ENCODE peak calls at places on chromosomes 7 and 10, in ten cellular contexts. One of them, this sample, is unnamed. For H3K9me3, the result is how much of the 10 kb centered on the place peaks cover.

GRCh38 chr7:461453-462172 is 58.0 kb downstream of the PDGFA start:
- DNase-seq in right lobe of liver: peak
- DNase-seq in Peyer's patch: no peak
- DNase-seq in cardiac muscle cell: peak
- DNase-seq in heart left ventricle: no peak
- DNase-seq in esophagus squamous epithelium: no peak
- DNase-seq in neural progenitor cell: no peak
- DNase-seq in AG04450: no peak
- DNase-seq in body of pancreas: no peak
- DNase-seq in upper lobe of left lung: peak
- DNase-seq in this sample: no peak

GRCh38 chr7:96708872-96709271 is 774 bp downstream of the SEM1 start:
- DNase-seq in right lobe of liver: no peak
- DNase-seq in Peyer's patch: no peak
- DNase-seq in cardiac muscle cell: no peak
- DNase-seq in heart left ventricle: no peak
- DNase-seq in esophagus squamous epithelium: no peak
- DNase-seq in neural progenitor cell: no peak
- DNase-seq in AG04450: no peak
- DNase-seq in body of pancreas: no peak
- DNase-seq in upper lobe of left lung: no peak
- DNase-seq in this sample: no peak

GRCh38 chr10:114703377-114704125 is 45.5 kb upstream of the ABLIM1 start:
- DNase-seq in right lobe of liver: no peak
- DNase-seq in Peyer's patch: no peak
- DNase-seq in cardiac muscle cell: peak
- DNase-seq in heart left ventricle: no peak
- DNase-seq in esophagus squamous epithelium: no peak
- DNase-seq in neural progenitor cell: peak
- DNase-seq in AG04450: no peak
- DNase-seq in body of pancreas: no peak
- DNase-seq in upper lobe of left lung: no peak
- DNase-seq in this sample: no peak

GRCh38 chr10:116286801-116287200 is 13.8 kb upstream of the GFRA1 start:
- DNase-seq in right lobe of liver: no peak
- DNase-seq in Peyer's patch: no peak
- DNase-seq in cardiac muscle cell: no peak
- DNase-seq in heart left ventricle: no peak
- DNase-seq in esophagus squamous epithelium: no peak
- DNase-seq in neural progenitor cell: no peak
- DNase-seq in AG04450: no peak
- DNase-seq in body of pancreas: no peak
- DNase-seq in upper lobe of left lung: no peak
- DNase-seq in this sample: no peak

GRCh38 chr10:30058570-30059132 is 735 bp downstream of the JCAD start:
- DNase-seq in right lobe of liver: no peak
- DNase-seq in Peyer's patch: no peak
- DNase-seq in cardiac muscle cell: no peak
- DNase-seq in heart left ventricle: no peak
- DNase-seq in esophagus squamous epithelium: no peak
- DNase-seq in neural progenitor cell: peak
- DNase-seq in AG04450: no peak
- DNase-seq in body of pancreas: peak
- DNase-seq in upper lobe of left lung: peak
- DNase-seq in this sample: peak

GRCh38 chr7:151520419-151521229 is 929 bp upstream of the RHEB start:
- DNase-seq in right lobe of liver: peak
- DNase-seq in Peyer's patch: peak
- DNase-seq in cardiac muscle cell: peak
- DNase-seq in heart left ventricle: peak
- DNase-seq in esophagus squamous epithelium: no peak
- DNase-seq in neural progenitor cell: no peak
- DNase-seq in AG04450: no peak
- DNase-seq in body of pancreas: peak
- DNase-seq in upper lobe of left lung: peak
- DNase-seq in this sample: peak

GRCh38 chr10:6072215-6072941 is 10.2 kb upstream of the IL2RA start:
- DNase-seq in right lobe of liver: no peak
- DNase-seq in Peyer's patch: no peak
- DNase-seq in cardiac muscle cell: no peak
- DNase-seq in heart left ventricle: no peak
- DNase-seq in esophagus squamous epithelium: no peak
- DNase-seq in neural progenitor cell: no peak
- DNase-seq in AG04450: no peak
- DNase-seq in body of pancreas: no peak
- DNase-seq in upper lobe of left lung: no peak
- DNase-seq in this sample: no peak

GRCh38 chr7:2478387-2478760 is 2.2 kb upstream of the GRIFIN start:
- DNase-seq in right lobe of liver: peak
- DNase-seq in Peyer's patch: peak
- DNase-seq in cardiac muscle cell: no peak
- DNase-seq in heart left ventricle: peak
- DNase-seq in esophagus squamous epithelium: no peak
- DNase-seq in neural progenitor cell: no peak
- DNase-seq in AG04450: no peak
- DNase-seq in body of pancreas: peak
- DNase-seq in upper lobe of left lung: no peak
- DNase-seq in this sample: peak

GRCh38 chr7:37577901-37578300 is 105.7 kb upstream of the GPR141 start:
- DNase-seq in right lobe of liver: no peak
- DNase-seq in Peyer's patch: no peak
- DNase-seq in cardiac muscle cell: no peak
- DNase-seq in heart left ventricle: no peak
- DNase-seq in esophagus squamous epithelium: no peak
- DNase-seq in neural progenitor cell: no peak
- DNase-seq in AG04450: no peak
- DNase-seq in body of pancreas: no peak
- DNase-seq in upper lobe of left lung: no peak
- DNase-seq in this sample: no peak

GRCh38 chr7:106294334-106294733 is 9.6 kb upstream of the NAMPT start:
- DNase-seq in right lobe of liver: no peak
- DNase-seq in Peyer's patch: no peak
- DNase-seq in cardiac muscle cell: no peak
- DNase-seq in heart left ventricle: no peak
- DNase-seq in esophagus squamous epithelium: no peak
- DNase-seq in neural progenitor cell: no peak
- DNase-seq in AG04450: no peak
- DNase-seq in body of pancreas: no peak
- DNase-seq in upper lobe of left lung: no peak
- DNase-seq in this sample: no peak

GRCh38 chr7:55192718-55193117 is 172.4 kb upstream of the LANCL2 start:
- DNase-seq in right lobe of liver: no peak
- DNase-seq in Peyer's patch: no peak
- DNase-seq in cardiac muscle cell: peak
- DNase-seq in heart left ventricle: no peak
- DNase-seq in esophagus squamous epithelium: no peak
- DNase-seq in neural progenitor cell: no peak
- DNase-seq in AG04450: peak
- DNase-seq in body of pancreas: no peak
- DNase-seq in upper lobe of left lung: no peak
- DNase-seq in this sample: no peak

DNA sequence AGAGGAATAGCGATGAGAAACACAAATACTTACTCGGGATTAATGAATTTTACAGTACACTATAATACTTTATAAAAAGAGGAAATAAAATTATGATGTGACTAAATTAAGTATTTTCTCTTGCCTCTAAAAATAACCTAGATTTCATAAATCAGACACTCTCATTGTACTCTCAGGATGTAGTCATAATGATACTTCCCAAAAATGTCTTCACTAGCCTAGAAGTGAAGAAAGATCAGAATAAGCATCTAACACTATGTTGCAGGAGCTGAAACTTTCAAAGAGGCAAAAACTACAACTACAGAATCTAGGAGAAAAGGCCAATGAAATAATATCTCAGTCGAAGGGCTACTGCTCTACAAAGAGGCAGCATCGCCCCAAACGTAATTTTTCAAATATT is 49.4 kb downstream of the DNAJC1 start:
- DNase-seq in right lobe of liver: no peak
- DNase-seq in Peyer's patch: no peak
- DNase-seq in cardiac muscle cell: no peak
- DNase-seq in heart left ventricle: no peak
- DNase-seq in esophagus squamous epithelium: no peak
- DNase-seq in neural progenitor cell: no peak
- DNase-seq in AG04450: no peak
- DNase-seq in body of pancreas: no peak
- DNase-seq in upper lobe of left lung: no peak
- DNase-seq in this sample: no peak
- H3K4me3 ChIP-seq in right lobe of liver: no peak
- H3K4me3 ChIP-seq in Peyer's patch: no peak
- H3K4me3 ChIP-seq in cardiac muscle cell: no peak
- H3K4me3 ChIP-seq in heart left ventricle: no peak
- H3K4me3 ChIP-seq in esophagus squamous epithelium: no peak
- H3K4me3 ChIP-seq in neural progenitor cell: no peak
- H3K4me3 ChIP-seq in AG04450: no peak
- H3K4me3 ChIP-seq in body of pancreas: no peak
- H3K4me3 ChIP-seq in upper lobe of left lung: no peak
- H3K4me3 ChIP-seq in this sample: no peak

DNA sequence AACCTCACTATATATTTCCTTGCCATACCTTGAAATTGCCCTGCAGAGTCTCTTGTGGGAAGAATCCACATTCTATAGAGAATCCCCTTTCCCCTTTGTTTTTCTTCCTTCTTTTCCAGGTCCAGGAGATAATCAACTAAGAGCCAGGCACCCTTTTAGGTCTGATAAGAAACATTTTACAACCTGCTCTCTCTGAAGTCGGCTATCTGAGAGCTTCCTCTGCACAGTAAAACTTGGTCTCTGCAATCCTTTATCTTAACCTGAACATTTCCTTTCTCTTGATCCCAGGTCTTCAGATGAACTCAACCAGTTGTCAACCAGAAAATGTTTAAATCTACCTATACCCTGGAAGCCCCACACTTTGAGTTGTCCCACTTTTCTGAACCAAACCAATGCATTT is 19.5 kb upstream of the PTER start:
- DNase-seq in right lobe of liver: no peak
- DNase-seq in Peyer's patch: no peak
- DNase-seq in cardiac muscle cell: no peak
- DNase-seq in heart left ventricle: no peak
- DNase-seq in esophagus squamous epithelium: no peak
- DNase-seq in neural progenitor cell: no peak
- DNase-seq in AG04450: no peak
- DNase-seq in body of pancreas: no peak
- DNase-seq in upper lobe of left lung: no peak
- DNase-seq in this sample: no peak
- TF ChIP-seq CTCF in right lobe of liver: no peak
- TF ChIP-seq CTCF in Peyer's patch: no peak
- TF ChIP-seq CTCF in cardiac muscle cell: no peak
- TF ChIP-seq CTCF in heart left ventricle: no peak
- TF ChIP-seq CTCF in esophagus squamous epithelium: no peak
- TF ChIP-seq CTCF in neural progenitor cell: no peak
- TF ChIP-seq CTCF in AG04450: no peak
- TF ChIP-seq CTCF in body of pancreas: no peak
- TF ChIP-seq CTCF in upper lobe of left lung: no peak
- TF ChIP-seq CTCF in this sample: no peak

GRCh38 chr7:30584415-30584814 is 10.3 kb upstream of the GARS1 start:
- DNase-seq in right lobe of liver: no peak
- DNase-seq in Peyer's patch: no peak
- DNase-seq in cardiac muscle cell: no peak
- DNase-seq in heart left ventricle: no peak
- DNase-seq in esophagus squamous epithelium: no peak
- DNase-seq in neural progenitor cell: no peak
- DNase-seq in AG04450: no peak
- DNase-seq in body of pancreas: no peak
- DNase-seq in upper lobe of left lung: no peak
- DNase-seq in this sample: no peak
- H3K9me3 ChIP-seq in right lobe of liver: under half
- H3K9me3 ChIP-seq in Peyer's patch: under half
- H3K9me3 ChIP-seq in cardiac muscle cell: under half
- H3K9me3 ChIP-seq in heart left ventricle: under half
- H3K9me3 ChIP-seq in esophagus squamous epithelium: under half
- H3K9me3 ChIP-seq in neural progenitor cell: under half
- H3K9me3 ChIP-seq in AG04450: under half
- H3K9me3 ChIP-seq in body of pancreas: under half
- H3K9me3 ChIP-seq in upper lobe of left lung: under half
- H3K9me3 ChIP-seq in this sample: under half

GRCh38 chr10:109219935-109220334 is 703.4 kb downstream of the XPNPEP1 start:
- DNase-seq in right lobe of liver: no peak
- DNase-seq in Peyer's patch: no peak
- DNase-seq in cardiac muscle cell: no peak
- DNase-seq in heart left ventricle: no peak
- DNase-seq in esophagus squamous epithelium: no peak
- DNase-seq in neural progenitor cell: no peak
- DNase-seq in AG04450: no peak
- DNase-seq in body of pancreas: no peak
- DNase-seq in upper lobe of left lung: no peak
- DNase-seq in this sample: no peak
- H3K4me3 ChIP-seq in right lobe of liver: no peak
- H3K4me3 ChIP-seq in Peyer's patch: no peak
- H3K4me3 ChIP-seq in cardiac muscle cell: no peak
- H3K4me3 ChIP-seq in heart left ventricle: no peak
- H3K4me3 ChIP-seq in esophagus squamous epithelium: no peak
- H3K4me3 ChIP-seq in neural progenitor cell: no peak
- H3K4me3 ChIP-seq in AG04450: no peak
- H3K4me3 ChIP-seq in body of pancreas: no peak
- H3K4me3 ChIP-seq in upper lobe of left lung: no peak
- H3K4me3 ChIP-seq in this sample: no peak

GRCh38 chr10:128268015-128268722 is 141.9 kb upstream of the MKI67 start:
- DNase-seq in right lobe of liver: no peak
- DNase-seq in Peyer's patch: no peak
- DNase-seq in cardiac muscle cell: peak
- DNase-seq in heart left ventricle: no peak
- DNase-seq in esophagus squamous epithelium: no peak
- DNase-seq in neural progenitor cell: peak
- DNase-seq in AG04450: no peak
- DNase-seq in body of pancreas: no peak
- DNase-seq in upper lobe of left lung: no peak
- DNase-seq in this sample: peak
- TF ChIP-seq CTCF in right lobe of liver: peak
- TF ChIP-seq CTCF in Peyer's patch: peak
- TF ChIP-seq CTCF in cardiac muscle cell: peak
- TF ChIP-seq CTCF in heart left ventricle: peak
- TF ChIP-seq CTCF in esophagus squamous epithelium: no peak
- TF ChIP-seq CTCF in neural progenitor cell: peak
- TF ChIP-seq CTCF in AG04450: no peak
- TF ChIP-seq CTCF in body of pancreas: no peak
- TF ChIP-seq CTCF in upper lobe of left lung: peak
- TF ChIP-seq CTCF in this sample: peak

GRCh38 chr7:158321936-158322615 is 265.5 kb downstream of the PTPRN2 start:
- DNase-seq in right lobe of liver: no peak
- DNase-seq in Peyer's patch: no peak
- DNase-seq in cardiac muscle cell: no peak
- DNase-seq in heart left ventricle: no peak
- DNase-seq in esophagus squamous epithelium: no peak
- DNase-seq in neural progenitor cell: no peak
- DNase-seq in AG04450: no peak
- DNase-seq in body of pancreas: no peak
- DNase-seq in upper lobe of left lung: peak
- DNase-seq in this sample: no peak
- H3K9me3 ChIP-seq in right lobe of liver: under half
- H3K9me3 ChIP-seq in Peyer's patch: under half
- H3K9me3 ChIP-seq in cardiac muscle cell: under half
- H3K9me3 ChIP-seq in heart left ventricle: under half
- H3K9me3 ChIP-seq in esophagus squamous epithelium: under half
- H3K9me3 ChIP-seq in neural progenitor cell: under half
- H3K9me3 ChIP-seq in AG04450: half or more
- H3K9me3 ChIP-seq in body of pancreas: under half
- H3K9me3 ChIP-seq in upper lobe of left lung: under half
- H3K9me3 ChIP-seq in this sample: under half

DNA sequence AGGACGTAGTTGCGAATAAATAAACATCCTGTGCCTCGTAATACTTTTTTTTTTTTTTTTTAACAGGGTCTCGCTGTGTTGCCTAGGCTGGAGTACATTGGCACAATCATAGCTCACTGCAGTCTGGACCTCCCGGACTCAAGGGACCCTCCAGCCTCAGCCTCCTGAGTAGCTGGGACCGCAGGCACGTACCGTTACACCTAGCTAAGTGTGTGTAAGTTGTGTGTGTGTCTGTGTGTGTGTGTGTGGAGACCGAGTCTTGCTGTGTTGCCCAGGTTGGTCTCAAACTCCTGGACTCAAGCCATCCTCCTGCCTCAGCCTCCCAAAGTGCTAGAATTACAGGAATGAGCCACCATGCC is 573 bp upstream of the PON2 start:
- DNase-seq in right lobe of liver: no peak
- DNase-seq in Peyer's patch: no peak
- DNase-seq in cardiac muscle cell: no peak
- DNase-seq in heart left ventricle: no peak
- DNase-seq in esophagus squamous epithelium: no peak
- DNase-seq in neural progenitor cell: no peak
- DNase-seq in AG04450: no peak
- DNase-seq in body of pancreas: no peak
- DNase-seq in upper lobe of left lung: no peak
- DNase-seq in this sample: peak
- H3K4me3 ChIP-seq in right lobe of liver: peak
- H3K4me3 ChIP-seq in Peyer's patch: peak
- H3K4me3 ChIP-seq in cardiac muscle cell: peak
- H3K4me3 ChIP-seq in heart left ventricle: peak
- H3K4me3 ChIP-seq in esophagus squamous epithelium: peak
- H3K4me3 ChIP-seq in neural progenitor cell: peak
- H3K4me3 ChIP-seq in AG04450: peak
- H3K4me3 ChIP-seq in body of pancreas: no peak
- H3K4me3 ChIP-seq in upper lobe of left lung: peak
- H3K4me3 ChIP-seq in this sample: peak